ENCODE peak calls at places on chromosomes 6 and 20, in nine cellular contexts. D is T-helper 2 cell; Q is stimulated activated CD8-positive, alpha-beta memory T cell treated with anti-CD3 and anti-CD28 coated beads, Interleukin-15, amount 100 ng/mL, for 24 hours; X is NCI-H510A; V is colonic mucosa; G is SJSA1; N is upper lobe of left lung; Y is LoVo; U is GM06990. P is an unnamed sample.

GRCh38 chr6:1312444-1313363 is 806 bp downstream of the FOXQ1 start:
- DNase-seq in D (no peak), Q (no peak), X (no peak), V (no peak), G (peak; percentile 63), N (no peak), Y (peak; percentile 37), U (no peak), P (no peak)

GRCh38 chr6:30615219-30615957 is 1.7 kb downstream of the PPP1R10 start:
- DNase-seq in D (no peak), Q (no peak), X (peak; percentile 24), V (peak; percentile 46), G (no peak), N (no peak), Y (peak; percentile 64), U (peak; percentile 49), P (peak; percentile 24)

GRCh38 chr6:26272171-26272631 is 92.8 kb upstream of the BTN3A2 start:
- DNase-seq in D (peak; percentile 21), Q (no peak), X (no peak), V (peak; percentile 65), G (no peak), N (peak; percentile 44), Y (no peak), U (peak; percentile 79), P (no peak)

GRCh38 chr20:53751394-53752368 is 158.0 kb upstream of the ZNF217 start:
- DNase-seq in D (no peak), Q (no peak), X (no peak), V (no peak), G (peak; percentile 58), N (peak; percentile 22), Y (no peak), U (peak; percentile 61), P (no peak)

GRCh38 chr20:60257671-60258070 is 299.4 kb downstream of the CDH26 start:
- DNase-seq in D (no peak), Q (no peak), X (no peak), V (no peak), G (no peak), N (no peak), Y (no peak), U (no peak), P (no peak)

GRCh38 chr6:138869343-138869742 is 73.5 kb downstream of the ECT2L start:
- DNase-seq in D (no peak), Q (no peak), X (no peak), V (no peak), G (no peak), N (no peak), Y (no peak), U (no peak), P (no peak)

GRCh38 chr20:3670511-3670910 is 7.3 kb upstream of the GFRA4 start:
- DNase-seq in D (no peak), Q (no peak), X (peak; percentile 39), V (no peak), G (no peak), N (no peak), Y (no peak), U (no peak), P (no peak)

GRCh38 chr20:18412202-18412901 is 54.5 kb downstream of the DZANK1 start:
- DNase-seq in D (no peak), Q (no peak), X (no peak), V (no peak), G (no peak), N (no peak), Y (no peak), U (peak; percentile 10), P (no peak)

GRCh38 chr20:58778774-58779173 is 71.9 kb downstream of the GNAS-AS1 start:
- DNase-seq in D (no peak), Q (no peak), X (no peak), V (no peak), G (no peak), N (no peak), Y (no peak), U (no peak), P (no peak)

GRCh38 chr6:104326173-104327001 is 533.3 kb downstream of the HACE1 start:
- DNase-seq in D (no peak), Q (no peak), X (no peak), V (no peak), G (no peak), N (no peak), Y (no peak), U (no peak), P (no peak)

GRCh38 chr20:63698739-63699465 is 2.5 kb downstream of the TNFRSF6B start:
- DNase-seq in D (no peak), Q (no peak), X (no peak), V (no peak), G (peak; percentile 91), N (peak; percentile 19), Y (no peak), U (peak; percentile 74), P (no peak)

GRCh38 chr20:34747479-34747878 is 43.3 kb downstream of the TP53INP2 start:
- DNase-seq in D (no peak), Q (no peak), X (no peak), V (no peak), G (no peak), N (no peak), Y (no peak), U (peak; percentile 16), P (no peak)

GRCh38 chr6:52557389-52558265 is 19.2 kb downstream of the TRAM2 start:
- DNase-seq in D (no peak), Q (no peak), X (no peak), V (no peak), G (no peak), N (no peak), Y (no peak), U (no peak), P (no peak)

P was measured in nucleus accumbens.